ENCODE peak calls at places on chromosomes 3 and 15, in ten cellular contexts. D, A, P, V, E, L, H, U, I and J are unnamed samples.

GRCh38 chr3:196619213-196619612 is 20.3 kb upstream of the NRROS start:
- DNase-seq in D (no peak), A (no peak), P (no peak), V (no peak), E (no peak), L (no peak), H (no peak), U (no peak), I (no peak), J (no peak)

GRCh38 chr15:68592054-68592453 is 13.3 kb downstream of the CORO2B start:
- DNase-seq in D (no peak), A (no peak), P (peak; percentile 64), V (no peak), E (no peak), L (no peak), H (no peak), U (no peak), I (no peak), J (peak; percentile 41)

GRCh38 chr3:112308151-112308911 is 14.3 kb upstream of the SLC9C1 start:
- DNase-seq in D (no peak), A (peak; percentile 73), P (peak; percentile 94), V (no peak), E (no peak), L (no peak), H (no peak), U (peak; percentile 73), I (no peak), J (peak; percentile 67)

GRCh38 chr3:59873576-59874230 is 823.9 kb upstream of the CFAP20DC start:
- DNase-seq in D (no peak), A (no peak), P (no peak), V (no peak), E (no peak), L (no peak), H (no peak), U (no peak), I (no peak), J (no peak)

GRCh38 chr3:64414043-64414442 is 188.8 kb upstream of the PRICKLE2 start:
- DNase-seq in D (no peak), A (no peak), P (no peak), V (no peak), E (no peak), L (no peak), H (no peak), U (no peak), I (no peak), J (no peak)

GRCh38 chr3:128483657-128484403 is 9.2 kb downstream of the GATA2 start:
- DNase-seq in D (no peak), A (no peak), P (no peak), V (no peak), E (no peak), L (no peak), H (no peak), U (no peak), I (no peak), J (no peak)

GRCh38 chr3:143657391-143657790 is 190.9 kb downstream of the SLC9A9 start:
- DNase-seq in D (no peak), A (no peak), P (peak; percentile 76), V (no peak), E (no peak), L (no peak), H (no peak), U (no peak), I (no peak), J (peak; percentile 48)

GRCh38 chr3:131174752-131175151 is 148.1 kb downstream of the NEK11 start:
- DNase-seq in D (no peak), A (no peak), P (peak; percentile 52), V (no peak), E (no peak), L (no peak), H (no peak), U (no peak), I (no peak), J (no peak)

DNA sequence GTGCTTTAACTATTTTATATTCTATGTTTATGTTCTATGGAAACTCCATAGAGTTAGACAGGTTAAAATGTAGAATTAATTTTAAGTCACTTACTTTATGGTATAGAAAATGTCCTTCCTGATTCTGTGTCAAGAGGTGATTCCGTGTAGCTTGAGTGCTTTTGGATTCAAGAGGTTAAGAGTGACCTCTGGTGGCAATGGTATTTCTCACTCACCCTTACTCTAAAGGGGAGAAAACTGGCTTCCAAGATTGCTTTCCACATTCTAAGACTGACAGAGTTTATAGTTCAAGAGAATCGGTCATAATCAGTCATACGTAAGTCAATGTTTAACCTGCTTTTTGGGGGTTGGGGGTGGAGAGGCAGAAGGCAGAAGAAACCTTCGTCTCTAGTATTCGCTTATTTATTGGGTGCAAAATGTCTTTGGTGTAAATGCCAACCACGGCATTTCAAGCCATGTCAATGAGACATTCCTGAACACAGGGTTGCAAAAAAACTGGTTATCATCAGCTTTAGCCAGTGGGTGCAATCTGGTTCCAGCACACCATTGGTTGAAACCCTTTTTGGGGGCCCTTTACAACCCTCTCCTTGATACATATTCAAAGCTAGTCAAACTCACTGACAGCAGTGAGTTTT is 92.0 kb upstream of the VGLL3 start:
- DNase-seq in D (peak; percentile 16), A (peak; percentile 13), P (peak; percentile 88), V (no peak), E (peak; percentile 38), L (no peak), H (no peak), U (peak; percentile 80), I (peak; percentile 52), J (peak; percentile 85)
- TF ChIP-seq CTCF in D (no peak), A (peak; percentile 68), P (peak; percentile 76), V (no peak), E (peak; percentile 68), L (no peak), H (peak; percentile 66), U (peak; percentile 75), I (peak; percentile 44), J (peak; percentile 73)

DNA sequence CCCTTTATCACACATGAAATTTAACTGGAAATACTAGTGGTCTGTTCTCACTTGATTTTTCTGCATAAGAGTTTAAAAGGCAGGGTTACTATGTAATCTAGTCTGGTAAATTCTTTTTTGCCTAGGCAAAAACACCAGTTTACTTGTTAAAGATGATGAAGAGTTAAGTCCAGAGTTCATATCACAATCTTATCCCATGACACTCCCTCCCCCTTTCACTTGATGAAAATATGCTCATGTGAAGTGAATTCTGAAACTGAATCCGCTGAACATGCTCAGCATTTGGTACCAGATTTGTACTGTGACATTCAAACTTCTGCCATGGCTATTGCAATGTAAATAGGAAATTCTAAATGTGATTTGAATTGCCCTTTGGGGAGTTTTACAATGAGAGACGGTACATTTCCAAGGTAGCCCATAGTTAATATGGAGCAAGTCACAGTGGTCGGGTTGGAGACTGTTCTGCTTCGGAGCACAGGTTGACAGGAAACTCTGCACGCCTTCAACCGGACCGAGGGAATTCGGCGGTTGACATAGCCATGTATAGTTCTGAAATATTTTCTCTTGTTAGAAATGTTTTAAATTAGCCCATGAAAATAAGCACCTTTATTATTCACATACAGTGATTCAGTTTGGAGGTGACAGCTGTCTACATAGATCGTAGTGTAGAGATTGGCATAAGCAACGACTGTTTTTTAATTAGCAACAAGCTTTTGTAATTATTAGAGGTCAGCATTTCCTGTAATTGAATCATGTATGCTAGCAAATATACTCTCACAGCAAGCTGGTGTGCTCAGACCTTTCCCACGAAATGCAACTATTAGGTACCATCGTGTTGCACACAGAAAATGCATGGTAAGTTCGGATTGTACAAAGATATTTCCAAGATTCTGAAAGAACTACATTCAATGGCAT is 768.6 kb upstream of the GOLIM4 start:
- DNase-seq in D (no peak), A (no peak), P (no peak), V (no peak), E (no peak), L (no peak), H (no peak), U (no peak), I (no peak), J (no peak)
- H3K4me3 ChIP-seq in D (no peak overlapping the region), A (no peak overlapping the region), P (no peak overlapping the region), V (no peak overlapping the region), E (no peak overlapping the region), L (no peak overlapping the region), H (peak overlapping the region; percentile 23), U (no peak overlapping the region), I (no peak overlapping the region), J (no peak overlapping the region)

DNA sequence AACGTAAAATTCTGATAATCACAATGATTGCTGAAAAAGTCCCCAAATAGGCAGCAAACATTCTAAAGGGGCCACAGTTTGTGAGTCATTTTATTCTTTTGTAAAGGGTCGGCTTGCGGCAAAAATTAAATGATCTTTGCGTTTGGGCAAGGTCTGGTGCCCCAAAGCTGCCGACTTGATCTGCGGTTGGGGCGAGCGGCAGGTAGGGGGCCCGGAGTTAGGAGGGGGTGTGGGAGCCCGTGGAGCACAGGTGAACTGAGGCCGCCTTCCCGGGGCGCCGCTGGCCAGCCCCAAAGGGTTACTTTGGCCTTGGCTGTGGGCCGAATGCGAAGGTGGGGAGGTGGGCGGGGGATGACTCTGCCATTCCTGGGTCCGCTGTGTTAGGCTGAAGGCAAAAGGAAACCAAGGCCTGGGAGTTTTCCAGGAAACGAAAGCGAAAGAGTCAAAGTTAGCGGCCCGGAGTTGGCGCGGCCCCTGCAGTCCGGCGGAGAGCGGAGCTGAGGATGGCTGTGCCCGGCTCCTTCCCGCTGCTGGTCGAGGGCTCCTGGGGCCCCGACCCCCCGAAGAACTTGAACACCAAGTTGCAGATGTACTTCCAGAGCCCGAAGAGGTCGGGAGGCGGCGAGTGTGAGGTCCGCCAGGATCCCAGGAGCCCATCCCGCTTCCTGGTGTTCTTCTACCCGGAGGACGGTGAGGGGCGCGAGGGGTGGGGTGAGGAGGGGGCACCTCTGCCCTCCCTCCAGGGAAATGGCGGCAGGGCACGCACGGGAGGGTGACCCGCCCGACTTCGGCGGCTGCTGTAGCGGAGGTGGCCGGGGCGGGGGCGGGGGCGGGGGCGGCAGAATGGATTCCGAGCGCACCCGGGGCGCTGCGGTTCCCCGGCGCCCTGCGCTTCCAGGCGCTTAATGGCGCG is at the start of gene PARP14:
- DNase-seq in D (peak; percentile 51), A (peak; percentile 39), P (peak; percentile 80), V (peak; percentile 72), E (peak; percentile 21), L (peak; percentile 15), H (no peak), U (peak; percentile 82), I (no peak), J (peak; percentile 74)
- TF ChIP-seq CTCF in D (no peak), A (no peak), P (peak; percentile 27), V (no peak), E (no peak), L (no peak), H (no peak), U (peak; percentile 0), I (no peak), J (peak; percentile 23)

GRCh38 chr3:118000219-118000618 is 1034.4 kb downstream of the IGSF11 start:
- DNase-seq in D (no peak), A (no peak), P (no peak), V (no peak), E (no peak), L (no peak), H (no peak), U (no peak), I (no peak), J (peak; percentile 71)

GRCh38 chr3:117997201-117998049 is 1037.2 kb downstream of the IGSF11 start:
- DNase-seq in D (peak; percentile 65), A (peak; percentile 88), P (peak; percentile 87), V (peak; percentile 64), E (peak; percentile 23), L (peak; percentile 0), H (no peak), U (peak; percentile 90), I (peak; percentile 15), J (peak; percentile 90)

GRCh38 chr3:117998071-117998470 is 1036.6 kb downstream of the IGSF11 start:
- DNase-seq in D (no peak), A (peak; percentile 14), P (peak; percentile 18), V (no peak), E (no peak), L (no peak), H (no peak), U (no peak), I (no peak), J (peak; percentile 33)

GRCh38 chr3:117989982-117990381 is 1044.7 kb downstream of the IGSF11 start:
- DNase-seq in D (no peak), A (peak; percentile 62), P (no peak), V (no peak), E (no peak), L (no peak), H (no peak), U (no peak), I (no peak), J (no peak)

GRCh38 chr3:117995795-117996194 is 1038.9 kb downstream of the IGSF11 start:
- DNase-seq in D (no peak), A (no peak), P (no peak), V (no peak), E (no peak), L (no peak), H (no peak), U (no peak), I (no peak), J (peak; percentile 12)
- H3K4me3 ChIP-seq in D (no peak overlapping the region), A (peak overlapping the region; percentile 85), P (no peak overlapping the region), V (no peak overlapping the region), E (no peak overlapping the region), L (no peak overlapping the region), H (no peak overlapping the region), U (no peak overlapping the region), I (no peak overlapping the region), J (peak overlapping the region; percentile 91)